ENCODE peak calls at places on chromosomes 1 and 21, in nine cellular contexts. R is brain microvascular endothelial cell, V is substantia nigra, E is uterus, T is heart right ventricle, K is spleen, Q is thoracic aorta, P is mammary epithelial cell, X is A549. S is an unnamed sample.
A peak's percentile ranks its signal among the peaks of the same experiment; 100 is the strongest.

GRCh38 chr21:45354970-45355369 is 50.0 kb upstream of the COL18A1 start:
- DNase-seq in R (no peak), V (no peak), E (no peak), T (no peak), K (no peak), Q (no peak), P (no peak), X (no peak), S (no peak)

GRCh38 chr1:214862421-214862820 is 220.1 kb upstream of the KCNK2 start:
- DNase-seq in R (no peak), V (no peak), E (no peak), T (no peak), K (no peak), Q (no peak), P (peak; percentile 17), X (no peak), S (no peak)

GRCh38 chr1:2049517-2050481 is at the start of gene PRKCZ:
- DNase-seq in R (no peak), V (no peak), E (peak; percentile 29), T (peak; percentile 79), K (peak; percentile 96), Q (no peak), P (peak; percentile 94), X (peak; percentile 86), S (peak; percentile 70)

GRCh38 chr1:93738075-93738622 is 56.5 kb upstream of the BCAR3 start:
- DNase-seq in R (peak; percentile 88), V (no peak), E (no peak), T (no peak), K (no peak), Q (no peak), P (peak; percentile 94), X (peak; percentile 63), S (peak; percentile 49)

GRCh38 chr1:21278208-21278861 is 11.9 kb downstream of the ECE1 start:
- DNase-seq in R (peak; percentile 59), V (no peak), E (no peak), T (peak; percentile 50), K (no peak), Q (no peak), P (no peak), X (no peak), S (no peak)

GRCh38 chr1:40909281-40909680 is 47.1 kb upstream of the CITED4 start:
- DNase-seq in R (no peak), V (no peak), E (no peak), T (no peak), K (no peak), Q (no peak), P (no peak), X (no peak), S (no peak)

GRCh38 chr21:22791986-22792560 is 1793.9 kb downstream of the NCAM2 start:
- DNase-seq in R (peak; percentile 24), V (no peak), E (no peak), T (no peak), K (no peak), Q (no peak), P (no peak), X (peak; percentile 32), S (no peak)

GRCh38 chr1:19976317-19977003 is 3.0 kb downstream of the PLA2G2A start:
- DNase-seq in R (no peak), V (no peak), E (no peak), T (no peak), K (no peak), Q (no peak), P (no peak), X (no peak), S (no peak)

GRCh38 chr1:156100205-156100995 is 14.1 kb upstream of the LMNA start:
- DNase-seq in R (no peak), V (no peak), E (no peak), T (no peak), K (no peak), Q (no peak), P (peak; percentile 73), X (no peak), S (no peak)

GRCh38 chr21:34524671-34525601 is 12.9 kb upstream of the KCNE1 start:
- DNase-seq in R (no peak), V (no peak), E (no peak), T (no peak), K (no peak), Q (no peak), P (peak; percentile 73), X (no peak), S (no peak)

GRCh38 chr1:55781944-55782482 is 566.8 kb upstream of the USP24 start:
- DNase-seq in R (peak; percentile 46), V (no peak), E (peak; percentile 59), T (no peak), K (no peak), Q (no peak), P (peak; percentile 83), X (peak; percentile 3), S (peak; percentile 83)

GRCh38 chr21:34800797-34801518 is 132.2 kb downstream of the CLIC6 start:
- DNase-seq in R (no peak), V (no peak), E (no peak), T (no peak), K (no peak), Q (no peak), P (peak; percentile 70), X (peak; percentile 20), S (peak; percentile 64)

GRCh38 chr1:183019860-183020259 is 3.4 kb upstream of the LAMC1 start:
- DNase-seq in R (no peak), V (no peak), E (no peak), T (no peak), K (no peak), Q (no peak), P (peak; percentile 42), X (peak; percentile 62), S (no peak)

GRCh38 chr1:207058878-207059867 is 6.1 kb downstream of the PFKFB2 start:
- DNase-seq in R (no peak), V (no peak), E (no peak), T (no peak), K (no peak), Q (no peak), P (no peak), X (no peak), S (no peak)

GRCh38 chr1:152110860-152111514 is 4.3 kb downstream of the TCHH start:
- DNase-seq in R (peak; percentile 20), V (no peak), E (no peak), T (peak; percentile 18), K (peak; percentile 78), Q (no peak), P (peak; percentile 71), X (peak; percentile 72), S (no peak)

GRCh38 chr1:198175418-198176170 is 18.8 kb downstream of the NEK7 start:
- DNase-seq in R (peak; percentile 38), V (no peak), E (no peak), T (no peak), K (no peak), Q (no peak), P (no peak), X (no peak), S (no peak)

GRCh38 chr1:100657876-100658715 is 61.4 kb upstream of the VCAM1 start:
- DNase-seq in R (peak; percentile 73), V (no peak), E (no peak), T (no peak), K (no peak), Q (no peak), P (no peak), X (no peak), S (no peak)

GRCh38 chr1:63713627-63714481 is 60.0 kb upstream of the ROR1 start:
- DNase-seq in R (peak; percentile 90), V (no peak), E (no peak), T (no peak), K (no peak), Q (no peak), P (peak; percentile 75), X (peak; percentile 42), S (no peak)

GRCh38 chr1:192545781-192546521 is 29.6 kb upstream of the RGS1 start:
- DNase-seq in R (no peak), V (no peak), E (no peak), T (no peak), K (no peak), Q (no peak), P (no peak), X (no peak), S (no peak)
- H3K27ac ChIP-seq in R (no peak overlapping the region), V (no peak overlapping the region), E (no peak overlapping the region), T (no peak overlapping the region), K (no peak overlapping the region), Q (no peak overlapping the region), P (no peak overlapping the region), X (no peak overlapping the region), S (no peak overlapping the region)

DNA sequence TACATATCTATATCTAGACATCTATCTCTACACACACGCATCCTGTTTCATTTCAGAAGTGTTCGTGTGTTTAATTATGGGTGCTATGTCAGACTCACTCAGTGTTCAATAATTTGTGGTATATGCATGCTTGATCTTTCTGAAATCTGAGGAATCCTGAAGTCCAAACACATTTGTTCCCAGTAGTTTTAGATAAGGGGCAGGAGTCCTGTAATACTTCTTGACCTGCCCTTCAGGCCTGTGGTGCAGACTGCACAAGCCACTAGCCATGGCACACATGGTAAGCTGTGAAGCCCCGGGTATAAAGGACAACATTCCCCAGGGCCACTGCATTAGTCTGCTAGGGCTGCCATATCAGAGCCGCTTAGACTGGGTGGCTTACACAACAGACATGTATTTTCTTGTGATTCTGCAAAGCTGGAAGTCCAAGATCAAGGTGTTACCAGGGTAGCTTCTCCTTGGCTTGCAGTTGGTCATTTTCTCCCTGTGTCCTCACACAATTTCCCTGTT is 267.2 kb downstream of the RHOU start:
- DNase-seq in R (no peak), V (no peak), E (no peak), T (no peak), K (no peak), Q (no peak), P (no peak), X (no peak), S (no peak)
- H3K27ac ChIP-seq in R (no peak overlapping the region), V (peak overlapping the region; percentile 95), E (no peak overlapping the region), T (no peak overlapping the region), K (no peak overlapping the region), Q (no peak overlapping the region), P (no peak overlapping the region), X (no peak overlapping the region), S (no peak overlapping the region)

DNA sequence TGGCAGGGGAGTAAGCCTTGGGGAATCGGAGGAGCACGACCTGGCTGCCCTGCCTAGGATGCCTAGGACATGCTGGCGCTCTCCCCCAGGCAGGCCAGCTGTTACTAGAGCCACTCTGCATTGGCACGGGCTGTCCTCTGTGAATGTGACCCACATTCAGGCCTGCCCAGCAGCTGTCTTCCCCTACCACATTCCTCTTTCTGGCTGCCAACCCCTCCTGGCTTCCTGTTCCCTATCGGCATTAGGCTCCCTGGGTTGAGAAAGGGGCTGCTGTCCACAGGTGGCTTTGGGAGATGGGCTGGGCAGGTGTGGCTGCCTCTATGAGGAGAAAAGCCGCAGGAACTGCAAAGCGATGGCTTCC is 2.3 kb upstream of the NFASC start:
- DNase-seq in R (no peak), V (peak; percentile 66), E (no peak), T (no peak), K (no peak), Q (no peak), P (no peak), X (no peak), S (no peak)
- H3K27ac ChIP-seq in R (no peak overlapping the region), V (peak overlapping the region; percentile 97), E (no peak overlapping the region), T (peak overlapping the region; percentile 37), K (peak overlapping the region; percentile 16), Q (no peak overlapping the region), P (no peak overlapping the region), X (no peak overlapping the region), S (no peak overlapping the region)

DNA sequence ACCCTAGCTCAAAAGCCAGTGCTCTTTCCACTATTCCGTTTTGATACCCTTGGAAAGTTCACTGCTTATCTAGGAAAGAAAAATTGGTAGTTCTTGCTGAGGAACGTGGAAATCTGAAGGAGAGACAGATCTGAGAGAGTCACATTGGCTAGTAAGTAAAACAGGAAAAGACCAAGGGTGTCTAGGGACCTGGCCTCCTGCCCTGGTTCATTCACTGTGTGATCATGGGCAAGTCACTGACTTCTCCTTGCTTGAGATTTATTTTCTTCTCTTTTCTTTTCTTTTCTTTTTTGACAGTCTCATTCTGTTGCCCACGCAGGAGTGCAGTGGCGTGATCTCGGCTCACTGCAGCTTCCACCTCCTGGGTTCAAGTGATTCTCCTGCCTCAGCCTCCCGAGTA is 90.8 kb downstream of the NFIA start:
- DNase-seq in R (no peak), V (no peak), E (no peak), T (peak; percentile 52), K (no peak), Q (no peak), P (no peak), X (no peak), S (no peak)
- H3K27ac ChIP-seq in R (no peak overlapping the region), V (no peak overlapping the region), E (peak overlapping the region; percentile 47), T (peak overlapping the region; percentile 42), K (no peak overlapping the region), Q (peak overlapping the region; percentile 67), P (no peak overlapping the region), X (no peak overlapping the region), S (no peak overlapping the region)

S was measured in epithelial cell of prostate.